ENCODE peak calls at places on chromosomes 1 and 21, in five cellular contexts. T is K562, Y is HCT116, N is H1, K is HepG2. S is an unnamed sample.

GRCh38 chr1:158654079-158654478 is 32.4 kb downstream of the SPTA1 start:
- DNase-seq in Y (no peak), K (no peak), T (no peak), N (no peak), S (no peak)

GRCh38 chr1:67559222-67559700 is 125.7 kb upstream of the GADD45A start:
- DNase-seq in N (no peak), T (peak), Y (no peak), K (no peak), S (no peak)

GRCh38 chr1:240612811-240613210 is 856 bp upstream of the GREM2 start:
- DNase-seq in K (no peak), T (no peak), Y (no peak), N (no peak), S (no peak)

GRCh38 chr21:46120301-46121285 is 22.7 kb downstream of the COL6A2 start:
- DNase-seq in N (no peak), T (no peak), K (no peak), Y (no peak), S (no peak)

GRCh38 chr1:204420039-204421004 is 8.7 kb upstream of the PPP1R15B start:
- DNase-seq in Y (no peak), N (no peak), K (no peak), T (no peak), S (no peak)

GRCh38 chr1:67838180-67838912 is 5.1 kb upstream of the GNG12 start:
- DNase-seq in K (no peak), Y (no peak), T (no peak), N (no peak), S (no peak)

GRCh38 chr1:239538244-239538988 is 152.0 kb downstream of the CHRM3 start:
- DNase-seq in Y (no peak), K (no peak), N (no peak), T (no peak), S (no peak)

GRCh38 chr1:47903723-47904122 is 93.5 kb downstream of the TRABD2B start:
- DNase-seq in Y (no peak), K (no peak), T (no peak), N (no peak), S (no peak)

GRCh38 chr1:208149776-208150514 is 94.2 kb downstream of the PLXNA2 start:
- DNase-seq in Y (no peak), T (no peak), K (peak), N (no peak), S (no peak)

GRCh38 chr1:202710070-202711025 is at the start of gene SYT2:
- DNase-seq in K (no peak), N (peak), T (peak), Y (no peak), S (peak)

GRCh38 chr1:29569971-29570634 is 333.8 kb downstream of the PTPRU start:
- DNase-seq in N (no peak), T (no peak), Y (peak), K (peak), S (no peak)

GRCh38 chr1:178621822-178622221 is 103.2 kb upstream of the RALGPS2 start:
- DNase-seq in N (no peak), Y (no peak), T (no peak), K (no peak), S (no peak)

GRCh38 chr1:78619446-78619802 is 824 bp upstream of the IFI44L start:
- DNase-seq in K (no peak), Y (no peak), N (no peak), T (no peak), S (no peak)
- H3K4me3 ChIP-seq in K (no peak), Y (no peak), N (no peak), T (no peak), S (no peak)

GRCh38 chr1:97163591-97164275 is 442.1 kb downstream of the PTBP2 start:
- DNase-seq in N (no peak), T (no peak), K (no peak), Y (no peak), S (no peak)

GRCh38 chr1:97160796-97161195 is 439.2 kb downstream of the PTBP2 start:
- DNase-seq in Y (no peak), T (no peak), K (no peak), N (no peak), S (no peak)

GRCh38 chr1:97158704-97159103 is 437.1 kb downstream of the PTBP2 start:
- DNase-seq in K (no peak), N (no peak), Y (no peak), T (no peak), S (no peak)

GRCh38 chr1:97159342-97159741 is 437.8 kb downstream of the PTBP2 start:
- DNase-seq in K (no peak), N (no peak), Y (no peak), T (no peak), S (no peak)

GRCh38 chr1:97164276-97164639 is 442.7 kb downstream of the PTBP2 start:
- DNase-seq in T (no peak), N (no peak), K (no peak), Y (no peak), S (no peak)
- TF ChIP-seq ZNF274 in T (no peak), N (no peak), K (no peak), Y (no peak), S (no peak)

GRCh38 chr1:180505732-180506335 is 3.5 kb upstream of the ACBD6 start:
- DNase-seq in N (no peak), Y (peak), K (no peak), T (no peak), S (no peak)
- H3K4me3 ChIP-seq in N (no peak), Y (no peak), K (no peak), T (no peak), S (no peak)

DNA sequence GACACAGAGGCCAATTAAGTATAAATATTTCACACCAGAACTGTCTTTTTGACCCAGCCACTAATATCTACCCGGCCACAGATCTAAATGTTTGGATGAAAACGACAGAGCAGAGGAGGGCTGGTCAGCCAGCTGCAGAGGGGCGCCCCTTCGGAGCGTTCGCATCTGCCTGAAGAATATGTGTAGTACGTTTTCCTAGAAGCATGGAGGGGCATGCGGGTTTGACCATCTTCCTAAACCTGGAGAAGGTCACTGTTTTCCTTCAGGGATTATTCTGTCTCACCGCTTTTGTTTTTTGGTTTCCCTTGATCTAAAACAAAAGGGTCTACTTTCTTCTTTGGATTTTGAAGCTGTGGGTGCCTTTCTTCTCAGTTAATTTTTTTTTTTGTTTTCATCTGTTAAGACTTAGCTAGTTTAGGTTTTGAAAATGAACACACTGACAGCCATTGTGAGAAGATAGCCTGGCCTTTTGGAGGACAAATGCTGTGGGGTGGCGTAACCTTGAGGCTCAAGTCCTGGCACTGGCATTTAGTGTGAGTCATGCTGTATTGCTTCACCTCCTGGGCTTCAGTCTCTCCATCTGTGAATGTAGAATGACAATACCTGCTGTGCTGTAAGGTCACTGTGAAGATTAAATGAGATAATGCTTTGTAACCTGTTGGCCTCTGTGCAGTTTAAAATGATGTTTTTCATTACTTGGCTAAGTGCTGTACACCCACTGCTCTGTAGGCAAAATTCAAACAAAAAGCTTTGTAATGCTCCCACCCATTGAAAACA is 74.1 kb upstream of the IRF2BP2 start:
- DNase-seq in N (no peak), K (peak), T (no peak), Y (peak), S (peak)
- TF ChIP-seq ZNF274 in N (no peak), K (no peak), T (no peak), Y (no peak), S (no peak)

GRCh38 chr1:198161718-198162090 is 4.9 kb downstream of the NEK7 start:
- DNase-seq in N (no peak), T (no peak), K (no peak), Y (no peak), S (no peak)

GRCh38 chr1:198157847-198158765 is 1.3 kb downstream of the NEK7 start:
- DNase-seq in K (no peak), Y (no peak), N (no peak), T (no peak), S (peak)

GRCh38 chr1:198162091-198162767 is 5.4 kb downstream of the NEK7 start:
- DNase-seq in N (no peak), T (no peak), K (peak), Y (no peak), S (no peak)

GRCh38 chr1:198158766-198159589 is 2.2 kb downstream of the NEK7 start:
- DNase-seq in T (peak), N (peak), Y (peak), K (peak), S (peak)

GRCh38 chr1:198160946-198161614 is 4.3 kb downstream of the NEK7 start:
- DNase-seq in T (no peak), Y (no peak), N (no peak), K (no peak), S (no peak)
- H3K4me3 ChIP-seq in T (no peak), Y (no peak), N (no peak), K (no peak), S (no peak)

GRCh38 chr1:1784933-1785332 is 6.7 kb upstream of the NADK start:
- DNase-seq in Y (no peak), T (no peak), N (no peak), K (no peak), S (no peak)
- TF ChIP-seq ZNF274 in Y (no peak), T (no peak), N (no peak), K (no peak), S (no peak)

GRCh38 chr1:226939439-226940028 is 560 bp upstream of the COQ8A start:
- DNase-seq in N (no peak), K (no peak), Y (no peak), T (peak), S (peak)
- H3K4me3 ChIP-seq in N (peak), K (peak), Y (peak), T (peak), S (peak)

DNA sequence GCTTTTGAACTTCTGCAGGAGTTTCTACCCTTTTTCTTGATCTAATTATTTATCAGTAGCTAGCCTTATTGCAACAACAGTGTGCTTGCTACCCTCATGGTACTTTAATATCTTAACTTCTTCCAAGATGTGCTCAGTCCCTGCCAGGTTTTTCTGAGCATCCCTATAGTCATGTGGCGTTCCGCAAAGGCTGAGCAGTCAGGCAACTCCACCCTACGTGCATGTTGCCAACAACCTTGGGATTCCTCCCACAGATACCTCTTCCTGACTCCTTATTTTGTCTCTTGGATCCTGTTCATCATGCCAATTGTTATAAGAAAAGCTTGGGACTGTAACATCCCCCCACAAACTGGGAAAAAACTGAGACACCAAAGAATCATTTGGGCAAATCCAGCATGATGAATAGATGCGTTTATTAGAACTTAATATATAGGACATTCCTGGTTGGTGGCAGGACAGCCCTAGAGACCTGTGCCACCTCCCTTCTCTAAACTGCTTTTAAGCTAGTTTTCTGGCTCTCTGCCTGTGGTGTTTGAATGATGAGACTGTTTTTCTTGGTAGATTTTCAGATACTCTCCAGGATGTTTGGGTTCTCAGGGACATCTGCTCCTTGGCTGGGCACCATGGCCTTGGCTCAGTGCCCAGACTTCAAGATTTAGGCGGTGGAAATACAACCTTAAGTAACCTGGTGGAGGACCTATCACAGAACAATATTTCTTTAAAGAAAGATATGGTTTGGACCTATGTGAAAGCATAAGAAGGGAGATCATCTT is 27.1 kb upstream of the KCTD3 start:
- DNase-seq in N (no peak), Y (no peak), K (no peak), T (no peak), S (no peak)
- TF ChIP-seq ZNF274 in N (no peak), Y (no peak), K (no peak), T (no peak), S (no peak)